ENCODE peak calls at places on chromosomes 3 and 15, in ten cellular contexts. G is lower lobe of right lung; I is cardiac muscle cell; R is CD8-positive, alpha-beta memory T cell; B is IMR-90; W is SK-N-SH; P is adrenal gland; V is body of pancreas; E is mammary epithelial cell; C is uterus. A is an unnamed sample. For H3K36me3, the result is how much of the 10 kb centered on the place peaks cover.

GRCh38 chr3:162721736-162722135 is 1225.1 kb downstream of the OTOL1 start:
- DNase-seq in C (no peak), G (no peak), B (no peak), I (no peak), W (no peak), V (no peak), R (no peak), E (no peak), P (no peak), A (no peak)

GRCh38 chr3:125002414-125002811 is 53.4 kb downstream of the HEG1 start:
- DNase-seq in E (no peak), B (no peak), R (no peak), G (no peak), I (no peak), C (no peak), W (no peak), V (no peak), P (no peak), A (no peak)

GRCh38 chr15:89494941-89495637 is 1.3 kb downstream of the RHCG start:
- DNase-seq in R (no peak), B (no peak), G (no peak), E (no peak), C (no peak), W (no peak), I (peak), V (no peak), P (no peak), A (peak)

GRCh38 chr3:42829628-42830436 is 20.6 kb downstream of the ACKR2 start:
- DNase-seq in V (no peak), W (no peak), P (no peak), E (no peak), I (no peak), C (no peak), B (no peak), R (no peak), G (no peak), A (no peak)

GRCh38 chr15:61301701-61302100 is 72.6 kb upstream of the RORA start:
- DNase-seq in P (no peak), R (no peak), I (no peak), C (no peak), W (no peak), B (no peak), V (no peak), E (no peak), G (no peak), A (no peak)

GRCh38 chr15:77753939-77754338 is 121.2 kb upstream of the LINGO1 start:
- DNase-seq in R (no peak), V (no peak), I (no peak), G (no peak), E (no peak), C (no peak), B (no peak), W (no peak), P (no peak), A (no peak)

GRCh38 chr3:81416812-81417211 is 344.6 kb downstream of the GBE1 start:
- DNase-seq in P (no peak), V (no peak), C (no peak), E (no peak), G (no peak), B (no peak), R (no peak), I (no peak), W (no peak), A (no peak)

GRCh38 chr3:49930922-49931321 is 1.3 kb upstream of the MON1A start:
- DNase-seq in R (no peak), C (no peak), V (peak), I (no peak), E (no peak), P (no peak), G (no peak), B (no peak), W (no peak), A (no peak)

GRCh38 chr3:111072016-111072891 is 638 bp downstream of the NECTIN3 start:
- DNase-seq in I (peak), G (peak), B (peak), E (peak), W (no peak), C (peak), R (no peak), P (peak), V (peak), A (no peak)

GRCh38 chr3:114299421-114299820 is 5.6 kb downstream of the TIGIT start:
- DNase-seq in R (peak), V (no peak), W (peak), G (no peak), E (no peak), B (no peak), C (no peak), I (peak), P (peak), A (no peak)

GRCh38 chr3:158221426-158221825 is 111.5 kb downstream of the RSRC1 start:
- DNase-seq in B (peak), E (peak), I (no peak), R (no peak), P (no peak), G (no peak), W (no peak), C (no peak), V (no peak), A (no peak)

GRCh38 chr3:103048371-103048722 is 613.5 kb downstream of the ZPLD1 start:
- DNase-seq in I (no peak), C (no peak), E (no peak), G (no peak), P (no peak), B (no peak), W (no peak), V (no peak), R (no peak), A (no peak)

GRCh38 chr3:111737712-111738097 is 121.4 kb upstream of the PHLDB2 start:
- DNase-seq in B (peak), V (peak), I (peak), R (no peak), E (peak), G (no peak), W (no peak), C (peak), P (peak), A (peak)

GRCh38 chr3:177286034-177286433 is 88.8 kb upstream of the TBL1XR1 start:
- DNase-seq in E (peak), G (no peak), V (no peak), R (no peak), P (no peak), I (no peak), C (no peak), B (no peak), W (no peak), A (no peak)

GRCh38 chr15:83837946-83838571 is 184.1 kb downstream of the ADAMTSL3 start:
- DNase-seq in C (no peak), E (peak), I (peak), P (peak), R (no peak), V (peak), B (peak), W (peak), G (peak), A (no peak)

GRCh38 chr15:65338366-65338765 is 33.9 kb downstream of the RNU5B-1 start:
- DNase-seq in C (no peak), V (no peak), P (no peak), I (no peak), R (no peak), W (peak), B (no peak), G (no peak), E (no peak), A (no peak)

GRCh38 chr15:101358895-101359294 is 63.8 kb upstream of the SNRPA1 start:
- DNase-seq in I (no peak), E (peak), P (no peak), V (no peak), W (no peak), G (no peak), R (no peak), C (no peak), B (peak), A (no peak)

GRCh38 chr3:3126477-3127431 is at the start of gene TRNT1:
- DNase-seq in W (peak), P (peak), I (peak), R (peak), B (peak), G (peak), V (peak), E (peak), C (peak), A (peak)

GRCh38 chr3:112477891-112478290 is 21.4 kb downstream of the BTLA start:
- DNase-seq in R (no peak), W (no peak), E (no peak), P (no peak), B (no peak), I (no peak), G (no peak), V (no peak), C (no peak), A (no peak)

GRCh38 chr3:156983559-156983958 is 157.4 kb downstream of the LEKR1 start:
- DNase-seq in V (no peak), G (no peak), I (no peak), W (no peak), B (no peak), R (no peak), P (no peak), C (no peak), E (no peak), A (no peak)

GRCh38 chr3:10387881-10388621 is 67.1 kb upstream of the SEC13 start:
- DNase-seq in B (peak), W (no peak), I (peak), G (no peak), P (no peak), E (peak), C (no peak), V (no peak), R (no peak), A (no peak)

GRCh38 chr3:185727873-185728272 is 97.0 kb downstream of the IGF2BP2 start:
- DNase-seq in G (no peak), C (no peak), R (no peak), I (no peak), W (no peak), V (no peak), P (no peak), B (no peak), E (peak), A (no peak)

GRCh38 chr15:28954466-28955159 is 68.8 kb downstream of the APBA2 start:
- DNase-seq in C (no peak), G (no peak), P (no peak), E (no peak), I (no peak), W (no peak), V (no peak), B (no peak), R (no peak), A (peak)

GRCh38 chr3:134007819-134008218 is 21.9 kb downstream of the SLCO2A1 start:
- DNase-seq in E (no peak), C (no peak), B (no peak), W (no peak), G (no peak), I (no peak), V (no peak), R (no peak), P (no peak), A (no peak)

GRCh38 chr3:170585937-170586310 is at the start of gene SLC7A14:
- DNase-seq in B (peak), W (peak), I (peak), C (no peak), G (no peak), E (no peak), V (peak), R (no peak), P (no peak), A (no peak)

GRCh38 chr15:74317820-74318375 is 49.5 kb downstream of the CYP11A1 start:
- DNase-seq in V (peak), W (peak), G (no peak), R (no peak), C (peak), P (peak), E (no peak), I (peak), B (peak), A (peak)
- H3K4me3 ChIP-seq in V (no peak), W (no peak), G (no peak), R (no peak), C (no peak), P (no peak), E (no peak), I (no peak), B (no peak), A (no peak)

GRCh38 chr15:31376511-31376910 is 49.9 kb downstream of the KLF13 start:
- DNase-seq in V (no peak), W (no peak), E (no peak), G (no peak), R (no peak), I (no peak), P (no peak), C (no peak), B (no peak), A (no peak)
- H3K36me3 ChIP-seq in V (under half), W (under half), E (under half), G (half or more), R (under half), I (under half), P (under half), C (under half), B (under half), A (under half)

GRCh38 chr3:191972714-191973398 is 511.9 kb downstream of the PYDC2 start:
- DNase-seq in E (no peak), W (no peak), G (no peak), C (no peak), P (no peak), B (no peak), I (no peak), V (no peak), R (no peak), A (no peak)
- H3K27ac ChIP-seq in E (no peak), W (no peak), G (no peak), C (no peak), P (no peak), B (no peak), I (no peak), V (no peak), R (no peak), A (no peak)

GRCh38 chr3:183158113-183158512 is 4.4 kb downstream of the LAMP3 start:
- DNase-seq in W (no peak), P (no peak), V (no peak), I (no peak), G (no peak), C (no peak), B (no peak), E (no peak), R (no peak), A (no peak)
- H3K4me3 ChIP-seq in W (no peak), P (no peak), V (no peak), I (no peak), G (no peak), C (no peak), B (no peak), E (no peak), R (no peak), A (no peak)

DNA sequence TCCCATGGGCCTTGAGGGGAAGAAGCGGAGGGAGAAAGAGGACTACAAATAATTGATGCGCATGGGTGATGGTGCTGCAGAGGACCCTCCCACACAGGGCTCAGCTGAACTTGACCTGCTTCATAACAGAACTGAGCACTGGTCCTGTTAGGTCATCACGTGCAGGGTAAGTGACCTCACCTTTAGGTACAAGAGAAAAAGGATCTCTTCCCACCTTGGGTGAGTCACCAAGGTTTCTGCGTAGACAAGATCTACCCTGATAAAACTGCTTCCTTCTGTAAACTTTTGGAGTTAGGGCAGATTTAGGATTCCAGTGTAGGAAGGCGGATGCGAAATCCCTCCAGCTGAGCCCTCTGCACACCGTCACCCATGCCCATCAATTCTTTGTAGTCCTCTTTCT is 67.1 kb downstream of the FEM1B start:
- DNase-seq in R (no peak), I (no peak), C (no peak), G (no peak), P (no peak), W (no peak), B (no peak), E (peak), V (no peak), A (no peak)
- H3K36me3 ChIP-seq in R (under half), I (under half), C (under half), G (under half), P (under half), W (under half), B (under half), E (under half), V (under half), A (under half)

GRCh38 chr3:115350606-115351005 is 203.5 kb upstream of the ZBTB20 start:
- DNase-seq in W (no peak), C (no peak), G (no peak), V (no peak), R (no peak), P (no peak), B (peak), E (no peak), I (no peak), A (no peak)
- H3K27ac ChIP-seq in W (no peak), C (no peak), G (no peak), V (no peak), R (no peak), P (no peak), B (no peak), E (no peak), I (no peak), A (no peak)

A was measured in ascending aorta.